ENCODE peak calls at places on chromosomes 6 and 20, in five cellular contexts. P, X, O, G and V are unnamed samples. For H3K27me3, the result is how much of the 10 kb centered on the place peaks cover.

GRCh38 chr20:60694763-60695162 is 557.3 kb upstream of the CDH4 start:
- DNase-seq in P (no peak), O (no peak), G (no peak), X (peak), V (no peak)

GRCh38 chr20:48818481-48818987 is 9.3 kb downstream of the PREX1 start:
- DNase-seq in X (no peak), G (no peak), O (no peak), P (no peak), V (no peak)

GRCh38 chr6:134722996-134723871 is 226.7 kb downstream of the ALDH8A1 start:
- DNase-seq in P (no peak), G (no peak), O (no peak), X (peak), V (no peak)

GRCh38 chr6:169370666-169371343 is 117.2 kb upstream of the THBS2 start:
- DNase-seq in X (no peak), P (no peak), O (no peak), G (no peak), V (peak)

GRCh38 chr20:53842301-53843099 is 227.9 kb downstream of the BCAS1 start:
- DNase-seq in O (no peak), X (no peak), P (no peak), G (no peak), V (no peak)

GRCh38 chr6:14664112-14664592 is 546.6 kb downstream of the CD83 start:
- DNase-seq in O (no peak), P (no peak), X (peak), G (no peak), V (no peak)

GRCh38 chr6:135144678-135145508 is 36.2 kb upstream of the MYB start:
- DNase-seq in O (no peak), X (peak), G (no peak), P (no peak), V (peak)

GRCh38 chr20:50915424-50915823 is 15.8 kb downstream of the ADNP start:
- DNase-seq in P (no peak), X (peak), G (no peak), O (no peak), V (no peak)

GRCh38 chr20:31544600-31544999 is 30.4 kb downstream of the HM13 start:
- DNase-seq in G (no peak), P (no peak), X (no peak), O (no peak), V (no peak)

GRCh38 chr6:139378882-139379341 is 4.5 kb upstream of the CITED2 start:
- DNase-seq in O (no peak), X (peak), P (no peak), G (no peak), V (peak)

GRCh38 chr6:247353-247752 is 44.9 kb upstream of the DUSP22 start:
- DNase-seq in X (no peak), P (no peak), O (no peak), G (no peak), V (no peak)

GRCh38 chr6:103184776-103185175 is 1674.9 kb downstream of the HACE1 start:
- DNase-seq in G (no peak), P (no peak), O (no peak), X (no peak), V (no peak)

GRCh38 chr6:165571068-165571682 is 91.9 kb downstream of the PDE10A start:
- DNase-seq in X (peak), G (no peak), O (no peak), P (no peak), V (peak)

GRCh38 chr6:163415176-163415619 is 680 bp downstream of the QKI start:
- DNase-seq in G (peak), O (no peak), P (no peak), X (no peak), V (no peak)

GRCh38 chr6:163415620-163416379 is 1.3 kb downstream of the QKI start:
- DNase-seq in G (no peak), P (no peak), X (peak), O (no peak), V (peak)

GRCh38 chr6:33837971-33838665 is 34.3 kb upstream of the MLN start:
- DNase-seq in G (no peak), P (no peak), O (no peak), X (peak), V (peak)

GRCh38 chr6:170153436-170154319 is 137.2 kb downstream of the DLL1 start:
- DNase-seq in P (peak), O (no peak), G (no peak), X (no peak), V (no peak)

GRCh38 chr6:2188856-2189384 is 56.5 kb downstream of the GMDS start:
- DNase-seq in X (no peak), G (no peak), O (no peak), P (no peak), V (no peak)

GRCh38 chr6:64522859-64523258 is 887.3 kb downstream of the PHF3 start:
- DNase-seq in G (no peak), O (no peak), P (no peak), X (no peak), V (no peak)

GRCh38 chr6:108434222-108434621 is 126.5 kb upstream of the FOXO3 start:
- DNase-seq in P (no peak), G (no peak), X (no peak), O (no peak), V (no peak)

GRCh38 chr6:70216767-70217166 is 86.1 kb downstream of the COL9A1 start:
- DNase-seq in P (no peak), G (no peak), X (no peak), O (no peak), V (no peak)

GRCh38 chr6:94254689-94255088 is 835.3 kb upstream of the EPHA7 start:
- DNase-seq in G (no peak), O (no peak), P (no peak), X (no peak), V (no peak)

GRCh38 chr20:64260239-64260638 is 4.7 kb downstream of the PCMTD2 start:
- DNase-seq in O (no peak), X (no peak), G (no peak), P (no peak), V (no peak)

GRCh38 chr6:53070808-53071207 is 5.6 kb downstream of the FBXO9 start:
- DNase-seq in X (no peak), O (no peak), P (no peak), G (no peak), V (no peak)

GRCh38 chr6:155882527-155883333 is 427.1 kb upstream of the NOX3 start:
- DNase-seq in X (peak), P (no peak), G (no peak), O (no peak), V (no peak)

GRCh38 chr6:145310116-145310515 is 425.2 kb downstream of the EPM2A start:
- DNase-seq in X (peak), G (no peak), P (no peak), O (no peak), V (peak)

GRCh38 chr6:114344971-114345274 is 2.1 kb upstream of the HS3ST5 start:
- DNase-seq in P (no peak), X (no peak), O (no peak), G (no peak), V (no peak)

GRCh38 chr20:2005831-2006426 is 12.1 kb upstream of the PDYN start:
- DNase-seq in X (peak), O (peak), G (peak), P (peak), V (peak)

GRCh38 chr6:77883849-77884248 is 231.0 kb downstream of the MEI4 start:
- DNase-seq in G (no peak), O (no peak), P (no peak), X (no peak), V (no peak)

GRCh38 chr6:7671076-7671475 is 54.8 kb upstream of the BMP6 start:
- DNase-seq in X (peak), O (no peak), G (no peak), P (no peak), V (no peak)

GRCh38 chr6:72760130-72760793 is 138.4 kb downstream of the KCNQ5 start:
- DNase-seq in O (no peak), G (no peak), X (peak), P (no peak), V (no peak)

GRCh38 chr20:40728470-40728869 is 39.4 kb upstream of the MAFB start:
- DNase-seq in X (no peak), O (no peak), G (no peak), P (no peak), V (no peak)

GRCh38 chr6:47348316-47348863 is 38.7 kb upstream of the TNFRSF21 start:
- DNase-seq in O (no peak), X (no peak), G (no peak), P (no peak), V (no peak)

GRCh38 chr6:100228437-100229424 is 234.7 kb upstream of the MCHR2 start:
- DNase-seq in X (peak), P (peak), O (peak), G (peak), V (peak)

GRCh38 chr6:34230653-34231351 is 5.9 kb upstream of the HMGA1 start:
- DNase-seq in X (no peak), P (no peak), G (no peak), O (no peak), V (peak)

GRCh38 chr6:75351570-75351969 is 67.0 kb upstream of the TMEM30A start:
- DNase-seq in P (no peak), G (no peak), O (no peak), X (no peak), V (no peak)

GRCh38 chr20:36835025-36835424 is 40.9 kb upstream of the TLDC2 start:
- DNase-seq in X (no peak), P (no peak), O (no peak), G (no peak), V (no peak)

GRCh38 chr6:32790306-32790705 is 26.5 kb downstream of the HLA-DOB start:
- DNase-seq in P (no peak), G (no peak), O (no peak), X (no peak), V (peak)

GRCh38 chr6:22668307-22668706 is 98.9 kb downstream of the HDGFL1 start:
- DNase-seq in X (peak), G (no peak), O (no peak), P (no peak), V (no peak)

GRCh38 chr6:40583694-40584093 is 3.5 kb downstream of the LRFN2 start:
- DNase-seq in G (no peak), O (no peak), X (no peak), P (no peak), V (no peak)

GRCh38 chr6:71510856-71511255 is 222.2 kb downstream of the OGFRL1 start:
- DNase-seq in P (no peak), G (no peak), X (no peak), O (no peak), V (no peak)

GRCh38 chr6:71510057-71510713 is 221.6 kb downstream of the OGFRL1 start:
- DNase-seq in G (peak), X (peak), P (peak), O (peak), V (peak)

GRCh38 chr6:71512256-71512655 is 223.6 kb downstream of the OGFRL1 start:
- DNase-seq in O (no peak), P (no peak), G (no peak), X (no peak), V (no peak)

GRCh38 chr6:71509142-71509541 is 220.5 kb downstream of the OGFRL1 start:
- DNase-seq in O (no peak), P (no peak), X (peak), G (no peak), V (no peak)

GRCh38 chr6:71513036-71513435 is 224.4 kb downstream of the OGFRL1 start:
- DNase-seq in X (no peak), G (no peak), O (no peak), P (no peak), V (no peak)
- H3K27me3 ChIP-seq in X (under half), G (under half), O (under half), P (under half), V (under half)

DNA sequence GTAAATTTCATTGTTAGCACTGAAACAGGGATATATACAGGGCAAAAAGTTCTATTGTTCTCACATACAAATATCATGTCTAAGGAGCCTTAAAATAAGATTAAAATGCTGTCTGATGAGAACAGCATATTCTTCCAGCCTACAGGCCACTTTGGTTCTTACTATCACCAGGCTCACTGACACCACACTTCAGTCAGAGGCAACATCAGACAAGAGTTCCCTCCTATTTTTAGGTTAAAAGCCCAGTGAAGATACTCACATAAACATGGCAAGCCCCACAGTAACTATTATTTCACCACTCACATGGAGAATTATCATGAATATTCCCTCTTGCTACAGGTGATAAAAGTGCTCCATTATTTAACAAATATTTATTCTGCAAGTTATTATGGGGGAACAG is 175.8 kb downstream of the ISM1 start:
- DNase-seq in O (no peak), X (no peak), P (no peak), G (no peak), V (no peak)
- H4K91ac ChIP-seq in O (no peak), X (no peak), P (no peak), G (no peak), V (no peak)

DNA sequence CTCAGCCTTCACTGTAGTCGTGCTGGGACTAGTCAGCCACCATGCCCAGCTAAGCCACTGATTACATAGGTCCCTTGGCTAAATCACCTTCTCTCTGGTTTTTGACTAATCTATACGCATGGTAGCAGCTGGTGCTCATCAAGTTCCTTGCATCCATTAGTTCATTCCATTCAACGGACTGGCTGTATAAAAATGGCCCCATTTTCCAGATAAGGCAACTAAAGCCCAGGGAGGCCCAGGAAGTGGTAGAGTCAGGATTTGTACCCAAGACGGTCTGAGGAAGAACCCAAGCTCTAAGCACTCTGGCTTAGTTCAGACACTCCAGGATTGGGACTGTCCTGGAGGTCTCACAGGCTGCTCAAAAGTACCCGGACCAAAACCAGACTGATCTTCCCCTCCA is 4.9 kb downstream of the E2F1 start:
- DNase-seq in O (no peak), P (no peak), G (no peak), X (no peak), V (no peak)
- H3K27me3 ChIP-seq in O (under half), P (under half), G (under half), X (under half), V (under half)

DNA sequence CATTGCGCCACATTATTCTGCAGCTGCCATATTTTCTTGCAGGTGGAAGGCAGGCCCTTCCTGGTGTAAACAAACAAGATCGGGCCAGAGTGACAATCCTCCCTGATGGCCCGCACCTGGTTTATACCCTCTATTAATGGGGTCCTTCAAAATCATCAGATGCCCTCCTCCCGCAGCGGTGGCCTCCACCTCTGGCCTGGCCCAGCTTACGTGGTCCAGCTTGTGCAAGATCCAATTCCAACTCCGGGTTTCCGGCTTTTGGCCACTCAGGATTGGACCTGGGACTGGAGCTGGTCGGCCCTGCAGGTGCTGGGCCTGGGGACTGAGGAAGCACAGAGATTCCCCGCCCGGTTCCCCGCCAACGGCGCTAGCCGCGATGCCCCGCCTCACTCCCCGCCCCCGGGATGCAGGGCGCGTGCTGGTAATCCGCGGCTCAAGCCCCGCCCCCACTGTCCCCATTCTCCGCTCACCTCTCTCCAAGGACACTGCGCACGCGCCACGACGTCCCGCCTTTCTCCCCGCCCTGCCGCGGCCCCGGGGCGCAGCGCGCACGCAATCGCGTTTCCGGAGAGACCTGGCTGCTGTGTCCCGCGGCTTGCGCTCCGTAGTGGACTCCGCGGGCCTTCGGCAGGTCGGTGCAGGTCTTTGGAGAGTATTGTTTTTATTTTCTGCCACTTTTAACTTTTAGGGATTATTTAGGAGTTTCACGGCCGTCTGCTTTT is at the start of gene TMEM14B:
- DNase-seq in X (peak), P (peak), O (peak), G (peak), V (peak)
- H4K91ac ChIP-seq in X (peak), P (no peak), O (no peak), G (no peak), V (peak)

GRCh38 chr6:84762220-84762940 is 2.0 kb downstream of the TBX18 start:
- DNase-seq in O (no peak), G (no peak), P (peak), X (no peak), V (no peak)
- H3K27me3 ChIP-seq in O (half or more), G (under half), P (under half), X (under half), V (under half)

DNA sequence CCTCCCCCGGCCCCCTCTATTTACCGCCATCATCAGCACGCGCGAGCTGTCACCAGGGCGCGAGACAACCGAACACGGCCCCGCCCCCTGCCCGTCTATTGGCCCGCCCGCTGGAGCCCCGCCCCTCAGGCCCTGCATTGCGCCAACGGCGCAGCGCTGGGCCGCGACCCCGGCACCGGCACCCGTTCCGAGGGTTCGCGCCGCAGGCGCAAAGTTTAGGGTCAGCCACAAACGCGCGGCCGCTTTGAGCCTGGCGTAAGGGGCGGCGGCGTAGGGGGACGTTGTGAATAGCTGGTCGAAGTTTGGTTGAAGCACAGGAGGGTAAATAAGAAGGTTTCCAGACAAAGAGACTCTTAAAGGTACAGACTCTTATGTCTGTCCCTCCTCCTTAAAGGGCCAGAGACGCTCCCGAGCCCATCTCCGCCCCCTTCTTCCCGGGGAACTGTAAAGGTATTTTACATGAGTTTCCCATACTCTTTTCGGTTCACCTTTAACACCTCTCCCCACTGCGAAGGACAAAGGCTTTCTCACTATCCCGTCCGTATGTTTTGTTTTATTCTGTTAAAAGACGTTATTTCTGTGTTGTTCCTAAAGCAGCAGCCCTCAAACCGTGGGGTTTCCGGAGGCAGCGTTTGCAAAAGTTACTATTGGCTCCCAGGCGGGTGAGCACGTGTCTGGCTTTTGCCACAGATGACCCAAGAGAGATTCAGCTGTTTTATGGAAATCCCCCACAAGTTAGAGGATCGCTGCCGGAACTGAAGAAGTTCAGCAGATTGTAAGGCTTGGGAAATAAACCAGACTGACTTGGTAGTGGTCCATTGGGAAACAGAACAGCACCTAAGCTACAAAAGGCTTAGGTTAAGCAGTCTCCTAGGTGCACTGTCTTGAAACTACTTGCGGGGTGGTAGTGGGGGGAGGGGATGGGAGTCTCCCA is at the start of gene USP49:
- DNase-seq in P (peak), O (peak), X (peak), G (peak), V (peak)
- H4K91ac ChIP-seq in P (no peak), O (no peak), X (no peak), G (no peak), V (peak)

GRCh38 chr20:62728028-62728780 is 19.6 kb downstream of the NTSR1 start:
- DNase-seq in X (no peak), G (no peak), P (no peak), O (no peak), V (no peak)
- H3K27me3 ChIP-seq in X (under half), G (under half), P (under half), O (under half), V (under half)